ENCODE peak calls at places on chromosomes 7 and 10, in nine cellular contexts. O, D, B, W, G, I, Z, A and F are unnamed samples.

GRCh38 chr7:66886152-66886551 is 34.9 kb upstream of the TMEM248 start:
- DNase-seq in A (peak), Z (no peak), W (no peak), O (no peak), G (no peak), D (no peak), B (no peak), I (no peak), F (no peak)

GRCh38 chr7:16585540-16585939 is 58.9 kb downstream of the LRRC72 start:
- DNase-seq in A (no peak), Z (no peak), D (no peak), O (no peak), G (no peak), B (no peak), I (no peak), W (no peak), F (no peak)

GRCh38 chr10:108184129-108184528 is 1019.6 kb upstream of the SORCS1 start:
- DNase-seq in I (no peak), B (no peak), O (no peak), D (no peak), A (no peak), Z (no peak), W (no peak), G (no peak), F (no peak)

GRCh38 chr7:111027396-111027795 is 63.5 kb upstream of the LRRN3 start:
- DNase-seq in O (no peak), A (no peak), G (no peak), B (no peak), W (no peak), D (no peak), I (no peak), Z (no peak), F (no peak)

GRCh38 chr7:22184549-22185199 is 172.3 kb downstream of the RAPGEF5 start:
- DNase-seq in W (no peak), Z (no peak), I (no peak), B (no peak), A (no peak), D (no peak), G (peak), O (no peak), F (no peak)

GRCh38 chr7:80583901-80584300 is 54.5 kb upstream of the CD36 start:
- DNase-seq in I (no peak), D (no peak), O (no peak), A (no peak), G (no peak), Z (no peak), B (no peak), W (no peak), F (no peak)

GRCh38 chr10:526651-527312 is 162.7 kb downstream of the DIP2C start:
- DNase-seq in B (no peak), W (peak), A (no peak), Z (no peak), O (no peak), I (no peak), G (peak), D (no peak), F (no peak)

GRCh38 chr7:157505646-157506045 is 168.8 kb downstream of the DNAJB6 start:
- DNase-seq in B (no peak), W (no peak), O (no peak), I (no peak), D (no peak), Z (no peak), A (no peak), G (no peak), F (no peak)

GRCh38 chr10:99859585-99859984 is 77.1 kb downstream of the ABCC2 start:
- DNase-seq in G (peak), D (peak), A (no peak), Z (no peak), I (peak), O (no peak), B (peak), W (peak), F (no peak)

GRCh38 chr7:99141334-99141733 is 2.6 kb downstream of the SMURF1 start:
- DNase-seq in Z (no peak), G (no peak), I (no peak), W (no peak), B (no peak), D (no peak), O (no peak), A (no peak), F (no peak)

GRCh38 chr7:620885-621284 is 101.2 kb upstream of the PDGFA start:
- DNase-seq in B (no peak), G (no peak), Z (no peak), A (no peak), D (no peak), W (no peak), I (no peak), O (no peak), F (no peak)
- H3K27ac ChIP-seq in B (no peak), G (peak), Z (no peak), A (no peak), D (no peak), W (no peak), I (no peak), O (no peak), F (no peak)

GRCh38 chr7:142445019-142445686 is 187.3 kb upstream of the PRSS58 start:
- DNase-seq in A (no peak), B (no peak), G (peak), D (peak), I (no peak), O (no peak), W (peak), Z (no peak), F (no peak)
- TF ChIP-seq CTCF in A (peak), B (peak), G (peak), D (peak), I (peak), O (no peak), W (peak), Z (peak), F (no peak)

GRCh38 chr7:129740574-129740973 is 129.1 kb downstream of the NRF1 start:
- DNase-seq in A (no peak), G (no peak), Z (no peak), I (no peak), W (no peak), D (no peak), O (no peak), B (no peak), F (no peak)

GRCh38 chr7:129741011-129741410 is 129.5 kb downstream of the NRF1 start:
- DNase-seq in B (no peak), G (no peak), O (no peak), D (no peak), W (no peak), Z (no peak), I (no peak), A (no peak), F (no peak)

GRCh38 chr7:129739427-129739826 is 127.9 kb downstream of the NRF1 start:
- DNase-seq in D (no peak), O (no peak), I (no peak), G (no peak), Z (no peak), W (no peak), A (no peak), B (no peak), F (no peak)

GRCh38 chr7:129742267-129742666 is 130.7 kb downstream of the NRF1 start:
- DNase-seq in B (no peak), A (no peak), G (no peak), W (no peak), O (no peak), I (no peak), D (no peak), Z (no peak), F (no peak)

DNA sequence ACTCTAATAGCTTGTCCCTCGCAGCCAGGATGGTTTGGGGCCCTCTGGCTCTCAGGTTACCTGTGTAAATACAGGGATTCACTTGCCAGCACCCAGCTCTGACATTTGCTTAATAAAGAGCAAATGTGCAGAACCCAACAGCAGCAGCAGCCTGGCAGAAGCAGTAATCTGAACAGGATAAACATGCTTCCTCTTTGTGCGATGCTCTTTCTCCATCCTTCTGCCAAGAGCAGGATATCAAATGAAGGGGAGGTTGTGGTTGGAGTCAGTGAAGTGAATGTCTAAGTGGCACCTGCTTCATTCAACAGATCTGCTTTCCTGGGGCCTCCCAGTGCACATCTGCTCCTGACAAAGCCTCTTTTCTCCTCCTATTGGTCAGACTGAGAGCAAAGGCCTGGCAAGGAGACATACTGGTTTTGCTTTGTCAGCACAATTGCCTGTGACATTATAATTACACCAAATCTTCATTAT is 130.3 kb downstream of the NRF1 start:
- DNase-seq in G (peak), Z (no peak), W (no peak), B (peak), A (no peak), D (no peak), I (no peak), O (no peak), F (no peak)
- TF ChIP-seq REST in G (no peak), Z (no peak), W (no peak), B (no peak), A (no peak), D (no peak), I (no peak), O (no peak), F (no peak)

GRCh38 chr7:47720907-47721244 is 139.0 kb upstream of the TNS3 start:
- DNase-seq in A (no peak), W (no peak), Z (no peak), G (no peak), I (no peak), O (no peak), D (no peak), B (no peak), F (no peak)
- H3K27ac ChIP-seq in A (no peak), W (no peak), Z (no peak), G (no peak), I (no peak), O (no peak), D (no peak), B (no peak), F (peak)

DNA sequence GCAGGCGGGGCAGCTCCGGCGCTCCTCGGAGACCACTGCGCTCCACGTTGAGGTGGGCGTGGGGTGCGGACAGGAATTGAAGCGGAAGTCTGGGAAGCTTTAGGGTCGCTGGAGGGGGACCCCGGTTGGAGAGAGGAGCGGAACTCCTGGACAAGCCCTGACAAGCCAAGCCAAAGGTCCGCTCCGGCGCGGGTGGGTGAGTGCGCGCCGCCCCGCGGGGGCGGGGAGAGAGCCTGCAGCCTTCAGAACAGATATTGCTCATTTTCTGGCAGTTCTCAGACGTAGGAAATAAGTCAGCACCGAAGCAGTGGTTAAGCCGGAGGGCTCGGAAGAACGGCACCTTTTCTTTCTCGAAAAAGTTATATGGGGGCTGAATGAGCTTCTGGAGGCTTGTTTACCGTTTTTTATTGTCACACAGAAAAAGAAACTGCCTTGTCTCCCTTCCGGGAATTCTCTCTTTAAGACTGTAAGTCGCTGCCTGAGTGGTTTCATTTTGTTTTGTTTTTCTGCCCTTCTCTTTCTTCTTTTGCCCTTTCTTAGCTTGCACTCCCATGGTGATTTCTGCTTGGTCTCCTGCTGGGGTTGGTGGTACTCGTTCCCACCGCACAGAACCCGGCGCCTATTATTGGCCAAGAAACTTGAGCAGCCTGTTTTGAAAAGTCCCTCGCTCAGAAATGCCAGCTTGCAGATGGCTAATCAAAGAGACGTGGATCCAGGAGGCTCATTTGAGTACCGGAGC is 732 bp downstream of the FAS start:
- DNase-seq in W (peak), D (peak), O (peak), I (peak), G (peak), A (no peak), Z (no peak), B (peak), F (no peak)
- TF ChIP-seq CTCF in W (no peak), D (no peak), O (peak), I (no peak), G (no peak), A (peak), Z (no peak), B (no peak), F (peak)

GRCh38 chr10:124990671-124991625 is 49.0 kb downstream of the ZRANB1 start:
- DNase-seq in W (no peak), A (no peak), B (no peak), D (no peak), O (no peak), G (no peak), Z (no peak), I (no peak), F (no peak)
- TF ChIP-seq REST in W (no peak), A (no peak), B (no peak), D (no peak), O (no peak), G (no peak), Z (no peak), I (no peak), F (no peak)